ENCODE peak calls at places on chromosomes 7 and 10, in ten cellular contexts. N is AG09309, O is body of pancreas, L is transverse colon, I is fibroblast of pulmonary artery, Q is skeletal muscle cell, R is nephron progenitor cell, K is T follicular helper cell, Z is HFF-Myc, B is psoas muscle. M is an unnamed sample.

GRCh38 chr10:71448146-71448545 is 51.4 kb downstream of the CDH23 start:
- DNase-seq in N (no peak), O (no peak), L (no peak), I (no peak), Q (no peak), R (no peak), K (no peak), Z (no peak), B (no peak), M (no peak)

GRCh38 chr10:53298443-53298842 is 525.9 kb upstream of the MBL2 start:
- DNase-seq in N (no peak), O (no peak), L (no peak), I (no peak), Q (no peak), R (no peak), K (no peak), Z (no peak), B (no peak), M (no peak)

GRCh38 chr7:130065500-130066152 is 4.7 kb upstream of the KLHDC10 start:
- DNase-seq in N (no peak), O (no peak), L (no peak), I (no peak), Q (no peak), R (no peak), K (no peak), Z (no peak), B (no peak), M (no peak)

GRCh38 chr7:27846388-27846787 is 106.4 kb downstream of the TAX1BP1 start:
- DNase-seq in N (no peak), O (no peak), L (no peak), I (no peak), Q (no peak), R (no peak), K (no peak), Z (no peak), B (no peak), M (no peak)

GRCh38 chr10:100146875-100147665 is 38.8 kb downstream of the ERLIN1 start:
- DNase-seq in N (peak; percentile 1), O (no peak), L (no peak), I (no peak), Q (no peak), R (no peak), K (no peak), Z (no peak), B (no peak), M (no peak)

GRCh38 chr10:77101416-77101815 is 536.2 kb downstream of the KCNMA1 start:
- DNase-seq in N (no peak), O (no peak), L (no peak), I (no peak), Q (no peak), R (no peak), K (no peak), Z (no peak), B (no peak), M (no peak)

GRCh38 chr10:127903789-127904188 is 3.1 kb upstream of the PTPRE start:
- DNase-seq in N (no peak), O (no peak), L (no peak), I (peak; percentile 30), Q (no peak), R (no peak), K (no peak), Z (no peak), B (no peak), M (no peak)

GRCh38 chr7:7595451-7595850 is 28.8 kb downstream of the MIOS start:
- DNase-seq in N (peak; percentile 3), O (no peak), L (no peak), I (peak; percentile 56), Q (no peak), R (no peak), K (no peak), Z (no peak), B (no peak), M (peak; percentile 59)

GRCh38 chr7:139915864-139916716 is 87.0 kb downstream of the TBXAS1 start:
- DNase-seq in N (peak; percentile 90), O (peak; percentile 69), L (peak; percentile 55), I (peak; percentile 98), Q (peak; percentile 96), R (no peak), K (no peak), Z (peak; percentile 95), B (peak; percentile 63), M (peak; percentile 93)

GRCh38 chr10:106577266-106577665 is 587.2 kb downstream of the SORCS1 start:
- DNase-seq in N (no peak), O (no peak), L (no peak), I (peak; percentile 35), Q (peak; percentile 26), R (no peak), K (no peak), Z (no peak), B (no peak), M (no peak)

GRCh38 chr7:43658718-43659548 is 70.4 kb downstream of the COA1 start:
- DNase-seq in N (peak; percentile 84), O (no peak), L (no peak), I (peak; percentile 84), Q (peak; percentile 60), R (no peak), K (no peak), Z (no peak), B (no peak), M (no peak)

GRCh38 chr10:124742418-124743187 is 1.6 kb downstream of the FAM53B start:
- DNase-seq in N (no peak), O (no peak), L (no peak), I (no peak), Q (no peak), R (peak; percentile 38), K (no peak), Z (no peak), B (peak; percentile 78), M (peak; percentile 79)

GRCh38 chr7:156155988-156156733 is 343.9 kb upstream of the SHH start:
- DNase-seq in N (no peak), O (no peak), L (no peak), I (no peak), Q (no peak), R (no peak), K (no peak), Z (no peak), B (no peak), M (no peak)

GRCh38 chr7:34034728-34035127 is 129.4 kb downstream of the BMPER start:
- DNase-seq in N (no peak), O (no peak), L (no peak), I (no peak), Q (no peak), R (no peak), K (no peak), Z (no peak), B (no peak), M (no peak)

GRCh38 chr10:28545967-28546644 is 13.2 kb downstream of the WAC start:
- DNase-seq in N (no peak), O (no peak), L (no peak), I (no peak), Q (no peak), R (no peak), K (no peak), Z (no peak), B (no peak), M (no peak)

M was measured in dermis blood vessel endothelial cell.